ENCODE peak calls at places on chromosomes 13 and 19, in nine cellular contexts. S is KG1, Y is HuH-7, M is T-helper 9 cell, P is T-helper 17 cell, A is mucosa of descending colon, T is cerebellum, E is GM04503, O is kidney. Q is an unnamed sample.

GRCh38 chr13:110331362-110331761 is 24.3 kb downstream of the COL4A2 start:
- DNase-seq in S (no peak), Y (no peak), M (no peak), P (no peak), A (no peak), T (no peak), E (no peak), O (no peak), Q (no peak)

GRCh38 chr13:20391597-20392452 is 133.8 kb downstream of the CRYL1 start:
- DNase-seq in S (no peak), Y (no peak), M (no peak), P (no peak), A (no peak), T (no peak), E (no peak), O (no peak), Q (no peak)

GRCh38 chr19:39082745-39083598 is 1.2 kb upstream of the ACP7 start:
- DNase-seq in S (no peak), Y (no peak), M (no peak), P (no peak), A (no peak), T (peak; percentile 72), E (no peak), O (no peak), Q (peak; percentile 78)

GRCh38 chr19:41694831-41695635 is 7.0 kb upstream of the CEACAM7 start:
- DNase-seq in S (no peak), Y (no peak), M (no peak), P (no peak), A (no peak), T (no peak), E (no peak), O (no peak), Q (no peak)

GRCh38 chr13:48273346-48273745 is 30.2 kb upstream of the RB1 start:
- DNase-seq in S (no peak), Y (no peak), M (no peak), P (no peak), A (no peak), T (no peak), E (no peak), O (no peak), Q (no peak)

GRCh38 chr13:20525144-20525600 is 485 bp downstream of the CRYL1 start:
- DNase-seq in S (peak; percentile 22), Y (no peak), M (no peak), P (no peak), A (peak; percentile 69), T (peak; percentile 27), E (no peak), O (no peak), Q (peak; percentile 45)

GRCh38 chr13:96081888-96082287 is 8.0 kb upstream of the HS6ST3 start:
- DNase-seq in S (no peak), Y (no peak), M (no peak), P (no peak), A (no peak), T (no peak), E (no peak), O (no peak), Q (no peak)

GRCh38 chr19:55687281-55688172 is 12.5 kb downstream of the EPN1 start:
- DNase-seq in S (no peak), Y (no peak), M (no peak), P (no peak), A (peak; percentile 87), T (no peak), E (no peak), O (peak; percentile 74), Q (no peak)

GRCh38 chr13:93956416-93956815 is 523.1 kb downstream of the DCT start:
- DNase-seq in S (no peak), Y (no peak), M (no peak), P (no peak), A (no peak), T (no peak), E (no peak), O (no peak), Q (no peak)

GRCh38 chr13:44710576-44710975 is 134.4 kb upstream of the TSC22D1 start:
- DNase-seq in S (no peak), Y (no peak), M (no peak), P (no peak), A (no peak), T (no peak), E (peak; percentile 47), O (no peak), Q (no peak)

GRCh38 chr13:84607614-84608013 is 725.3 kb upstream of the SLITRK1 start:
- DNase-seq in S (no peak), Y (no peak), M (no peak), P (no peak), A (no peak), T (no peak), E (no peak), O (no peak), Q (peak; percentile 24)

GRCh38 chr13:23212621-23213020 is 31.8 kb downstream of the SGCG start:
- DNase-seq in S (no peak), Y (no peak), M (no peak), P (no peak), A (no peak), T (no peak), E (no peak), O (no peak), Q (no peak)

GRCh38 chr13:48446454-48446853 is 33.5 kb upstream of the LPAR6 start:
- DNase-seq in S (no peak), Y (no peak), M (no peak), P (no peak), A (no peak), T (no peak), E (no peak), O (no peak), Q (no peak)

GRCh38 chr13:48873598-48873997 is 102.1 kb upstream of the FNDC3A start:
- DNase-seq in S (no peak), Y (no peak), M (no peak), P (no peak), A (no peak), T (no peak), E (no peak), O (no peak), Q (no peak)

GRCh38 chr13:43472344-43472743 is 314.4 kb downstream of the ENOX1 start:
- DNase-seq in S (no peak), Y (no peak), M (no peak), P (no peak), A (no peak), T (no peak), E (no peak), O (no peak), Q (peak; percentile 16)

GRCh38 chr13:99226493-99226892 is 25.8 kb downstream of the UBAC2 start:
- DNase-seq in S (no peak), Y (no peak), M (no peak), P (no peak), A (no peak), T (no peak), E (no peak), O (no peak), Q (no peak)

GRCh38 chr19:17055636-17056035 is 19.6 kb downstream of the HAUS8 start:
- DNase-seq in S (no peak), Y (no peak), M (no peak), P (no peak), A (no peak), T (no peak), E (no peak), O (no peak), Q (no peak)

GRCh38 chr19:38538386-38538785 is 79.4 kb downstream of the MAP4K1 start:
- DNase-seq in S (no peak), Y (no peak), M (no peak), P (no peak), A (no peak), T (peak; percentile 33), E (no peak), O (no peak), Q (peak; percentile 39)

GRCh38 chr19:5993516-5994406 is 15.8 kb upstream of the RANBP3 start:
- DNase-seq in S (no peak), Y (no peak), M (no peak), P (no peak), A (no peak), T (no peak), E (no peak), O (peak; percentile 78), Q (no peak)

Q was measured in G401.